ENCODE peak calls at places on chromosomes 13 and 19, in nine cellular contexts. K, Q, P, H, U, Y, M, C and Z are unnamed samples.

GRCh38 chr19:38559428-38560401 is 58.0 kb downstream of the MAP4K1 start:
- DNase-seq in K (peak; percentile 13), Q (no peak), P (no peak), H (no peak), U (no peak), Y (no peak), M (no peak), C (no peak), Z (no peak)

GRCh38 chr13:51849145-51850101 is 4.4 kb upstream of the TMEM272 start:
- DNase-seq in K (peak; percentile 62), Q (peak; percentile 6), P (peak; percentile 46), H (peak; percentile 45), U (peak; percentile 62), Y (peak; percentile 4), M (peak; percentile 59), C (peak; percentile 85), Z (no peak)

GRCh38 chr19:5153601-5154128 is 184.8 kb downstream of the KDM4B start:
- DNase-seq in K (no peak), Q (no peak), P (no peak), H (no peak), U (no peak), Y (no peak), M (no peak), C (no peak), Z (no peak)

GRCh38 chr19:4007836-4008539 is 452 bp downstream of the PIAS4 start:
- DNase-seq in K (peak; percentile 30), Q (peak; percentile 1), P (no peak), H (no peak), U (no peak), Y (no peak), M (peak; percentile 42), C (peak; percentile 40), Z (no peak)

GRCh38 chr19:38386968-38387549 is 775 bp downstream of the GGN start:
- DNase-seq in K (no peak), Q (no peak), P (no peak), H (no peak), U (no peak), Y (peak; percentile 16), M (no peak), C (peak; percentile 46), Z (no peak)

GRCh38 chr13:20360835-20361412 is 128.8 kb upstream of the GJB6 start:
- DNase-seq in K (no peak), Q (no peak), P (no peak), H (no peak), U (peak; percentile 37), Y (peak; percentile 10), M (no peak), C (no peak), Z (no peak)

GRCh38 chr13:101623469-101624209 is 171.2 kb downstream of the ITGBL1 start:
- DNase-seq in K (peak; percentile 46), Q (peak; percentile 19), P (peak; percentile 7), H (peak; percentile 19), U (peak; percentile 62), Y (peak; percentile 38), M (no peak), C (no peak), Z (no peak)

GRCh38 chr19:37987356-37988332 is 80.6 kb downstream of the SIPA1L3 start:
- DNase-seq in K (no peak), Q (no peak), P (no peak), H (peak; percentile 65), U (no peak), Y (no peak), M (peak; percentile 21), C (no peak), Z (no peak)

GRCh38 chr19:991174-991931 is 7.2 kb downstream of the WDR18 start:
- DNase-seq in K (peak; percentile 64), Q (no peak), P (no peak), H (no peak), U (peak; percentile 43), Y (peak; percentile 42), M (peak; percentile 89), C (peak; percentile 71), Z (no peak)

GRCh38 chr13:102484329-102484728 is 82.5 kb upstream of the FGF14 start:
- DNase-seq in K (peak; percentile 63), Q (peak; percentile 13), P (no peak), H (peak; percentile 29), U (peak; percentile 42), Y (peak; percentile 12), M (no peak), C (no peak), Z (no peak)

GRCh38 chr13:110044521-110045200 is 258.3 kb upstream of the IRS2 start:
- DNase-seq in K (peak; percentile 82), Q (peak; percentile 79), P (no peak), H (no peak), U (no peak), Y (peak; percentile 35), M (no peak), C (no peak), Z (no peak)

GRCh38 chr13:35891973-35892441 is 239.2 kb downstream of the DCLK1 start:
- DNase-seq in K (peak; percentile 23), Q (no peak), P (no peak), H (no peak), U (no peak), Y (peak; percentile 6), M (no peak), C (no peak), Z (no peak)

GRCh38 chr13:95641291-95641811 is 3.2 kb downstream of the DZIP1 start:
- DNase-seq in K (no peak), Q (no peak), P (no peak), H (no peak), U (no peak), Y (peak; percentile 39), M (no peak), C (no peak), Z (no peak)

GRCh38 chr19:38318595-38319142 is 976 bp upstream of the KCNK6 start:
- DNase-seq in K (no peak), Q (no peak), P (no peak), H (no peak), U (no peak), Y (no peak), M (no peak), C (no peak), Z (no peak)

GRCh38 chr19:53086949-53087348 is 16.3 kb downstream of the ZNF160 start:
- DNase-seq in K (peak; percentile 95), Q (no peak), P (no peak), H (no peak), U (no peak), Y (peak; percentile 25), M (no peak), C (no peak), Z (no peak)

GRCh38 chr19:4083677-4084546 is 17.2 kb upstream of the ZBTB7A start:
- DNase-seq in K (peak; percentile 44), Q (no peak), P (no peak), H (peak; percentile 84), U (no peak), Y (no peak), M (peak; percentile 42), C (no peak), Z (no peak)

GRCh38 chr19:47099576-47100050 is 14.0 kb downstream of the ZC3H4 start:
- DNase-seq in K (no peak), Q (no peak), P (no peak), H (no peak), U (no peak), Y (no peak), M (peak; percentile 41), C (no peak), Z (no peak)

GRCh38 chr13:50685491-50685890 is 158.0 kb downstream of the DLEU7 start:
- DNase-seq in K (peak; percentile 67), Q (peak; percentile 73), P (no peak), H (no peak), U (no peak), Y (peak; percentile 61), M (no peak), C (peak; percentile 32), Z (peak; percentile 35)

GRCh38 chr13:30088312-30088855 is 219.0 kb downstream of the KATNAL1 start:
- DNase-seq in K (no peak), Q (no peak), P (no peak), H (no peak), U (no peak), Y (no peak), M (no peak), C (no peak), Z (peak; percentile 93)

GRCh38 chr19:45876411-45877197 is 9.3 kb downstream of the IRF2BP1 start:
- DNase-seq in K (no peak), Q (no peak), P (no peak), H (peak; percentile 39), U (no peak), Y (peak; percentile 30), M (peak; percentile 73), C (peak; percentile 63), Z (no peak)

GRCh38 chr19:41705393-41706174 is 2.8 kb upstream of the CEACAM5 start:
- DNase-seq in K (peak; percentile 17), Q (no peak), P (peak; percentile 28), H (peak; percentile 82), U (no peak), Y (no peak), M (peak; percentile 35), C (peak; percentile 47), Z (no peak)

GRCh38 chr13:30800107-30800506 is 64.8 kb downstream of the ALOX5AP start:
- DNase-seq in K (no peak), Q (no peak), P (no peak), H (no peak), U (no peak), Y (no peak), M (no peak), C (no peak), Z (no peak)

GRCh38 chr19:6259312-6259861 is 20.4 kb downstream of the MLLT1 start:
- DNase-seq in K (peak; percentile 66), Q (no peak), P (no peak), H (no peak), U (no peak), Y (peak; percentile 16), M (no peak), C (no peak), Z (no peak)

GRCh38 chr19:47663911-47664771 is 49.1 kb upstream of the EHD2 start:
- DNase-seq in K (peak; percentile 100), Q (no peak), P (peak; percentile 77), H (peak; percentile 78), U (peak; percentile 98), Y (peak; percentile 99), M (peak; percentile 56), C (no peak), Z (no peak)

GRCh38 chr13:112803422-112803821 is 113.6 kb downstream of the ATP11A start:
- DNase-seq in K (no peak), Q (no peak), P (no peak), H (no peak), U (no peak), Y (no peak), M (no peak), C (no peak), Z (no peak)

GRCh38 chr13:42478531-42479156 is 95.3 kb upstream of the TNFSF11 start:
- DNase-seq in K (peak; percentile 85), Q (no peak), P (no peak), H (peak; percentile 56), U (peak; percentile 31), Y (peak; percentile 66), M (no peak), C (peak; percentile 29), Z (no peak)

GRCh38 chr13:111947026-111947810 is 119.7 kb upstream of the SOX1 start:
- DNase-seq in K (no peak), Q (no peak), P (no peak), H (no peak), U (no peak), Y (no peak), M (no peak), C (no peak), Z (no peak)

GRCh38 chr19:37948362-37948761 is 41.4 kb downstream of the SIPA1L3 start:
- DNase-seq in K (no peak), Q (no peak), P (no peak), H (no peak), U (no peak), Y (no peak), M (no peak), C (no peak), Z (no peak)

GRCh38 chr13:78589206-78589605 is 14.1 kb downstream of the POU4F1 start:
- DNase-seq in K (no peak), Q (no peak), P (no peak), H (peak; percentile 42), U (peak; percentile 24), Y (no peak), M (peak; percentile 40), C (peak; percentile 71), Z (no peak)

GRCh38 chr13:67118277-67118676 is 111.9 kb downstream of the PCDH9 start:
- DNase-seq in K (no peak), Q (no peak), P (no peak), H (no peak), U (no peak), Y (no peak), M (no peak), C (no peak), Z (no peak)

GRCh38 chr19:50725932-50726230 is 2.7 kb downstream of the CLEC11A start:
- DNase-seq in K (no peak), Q (no peak), P (no peak), H (no peak), U (no peak), Y (no peak), M (no peak), C (no peak), Z (no peak)